ENCODE peak calls at places on chromosomes 16 and 17, in five cellular contexts. One of them, this sample, is unnamed.

GRCh38 chr17:62161405-62162148 is 96.5 kb upstream of the MED13 start:
- DNase-seq in HCT116: no peak
- DNase-seq in A549: no peak
- DNase-seq in neuronal stem cell: no peak
- DNase-seq in ascending aorta: no peak
- DNase-seq in this sample: no peak

GRCh38 chr17:57480438-57481196 is 224.3 kb downstream of the MSI2 start:
- DNase-seq in HCT116: no peak
- DNase-seq in ascending aorta: no peak
- DNase-seq in A549: no peak
- DNase-seq in neuronal stem cell: no peak
- DNase-seq in this sample: no peak

GRCh38 chr17:66379539-66379938 is 77.1 kb downstream of the PRKCA start:
- DNase-seq in HCT116: no peak
- DNase-seq in neuronal stem cell: no peak
- DNase-seq in ascending aorta: no peak
- DNase-seq in A549: no peak
- DNase-seq in this sample: no peak

GRCh38 chr17:56478836-56479447 is 114.6 kb upstream of the NOG start:
- DNase-seq in ascending aorta: no peak
- DNase-seq in A549: peak; percentile 25
- DNase-seq in neuronal stem cell: peak; percentile 8
- DNase-seq in HCT116: peak; percentile 58
- DNase-seq in this sample: peak; percentile 16

GRCh38 chr17:78225088-78225865 is 6.2 kb upstream of the TMEM235 start:
- DNase-seq in neuronal stem cell: no peak
- DNase-seq in ascending aorta: no peak
- DNase-seq in A549: no peak
- DNase-seq in HCT116: no peak
- DNase-seq in this sample: no peak

GRCh38 chr17:38539386-38539785 is 66.4 kb downstream of the SRCIN1 start:
- DNase-seq in HCT116: no peak
- DNase-seq in neuronal stem cell: no peak
- DNase-seq in A549: no peak
- DNase-seq in ascending aorta: no peak
- DNase-seq in this sample: no peak

GRCh38 chr17:44770526-44770925 is 11.7 kb downstream of the ADAM11 start:
- DNase-seq in neuronal stem cell: no peak
- DNase-seq in A549: no peak
- DNase-seq in ascending aorta: no peak
- DNase-seq in HCT116: no peak
- DNase-seq in this sample: no peak

GRCh38 chr16:55393976-55394375 is 70.0 kb downstream of the IRX6 start:
- DNase-seq in ascending aorta: no peak
- DNase-seq in HCT116: no peak
- DNase-seq in A549: no peak
- DNase-seq in neuronal stem cell: no peak
- DNase-seq in this sample: no peak

GRCh38 chr17:38741853-38742421 is 6.2 kb downstream of the PCGF2 start:
- DNase-seq in A549: no peak
- DNase-seq in neuronal stem cell: no peak
- DNase-seq in ascending aorta: no peak
- DNase-seq in HCT116: no peak
- DNase-seq in this sample: no peak

GRCh38 chr17:17088104-17088485 is 45.8 kb downstream of the MPRIP start:
- DNase-seq in A549: no peak
- DNase-seq in ascending aorta: no peak
- DNase-seq in HCT116: no peak
- DNase-seq in neuronal stem cell: no peak
- DNase-seq in this sample: no peak

GRCh38 chr17:58083491-58084316 is 485 bp downstream of the DYNLL2 start:
- DNase-seq in neuronal stem cell: no peak
- DNase-seq in A549: peak; percentile 65
- DNase-seq in ascending aorta: peak; percentile 79
- DNase-seq in HCT116: no peak
- DNase-seq in this sample: no peak

GRCh38 chr16:62208934-62209333 is 172.7 kb upstream of the CDH8 start:
- DNase-seq in A549: no peak
- DNase-seq in ascending aorta: no peak
- DNase-seq in neuronal stem cell: no peak
- DNase-seq in HCT116: no peak
- DNase-seq in this sample: no peak

GRCh38 chr17:5584971-5585794 is 874 bp upstream of the NLRP1 start:
- DNase-seq in A549: no peak
- DNase-seq in ascending aorta: no peak
- DNase-seq in neuronal stem cell: no peak
- DNase-seq in HCT116: no peak
- DNase-seq in this sample: no peak

GRCh38 chr16:17470871-17471744 is at the start of gene XYLT1:
- DNase-seq in neuronal stem cell: no peak
- DNase-seq in ascending aorta: peak; percentile 97
- DNase-seq in A549: peak; percentile 25
- DNase-seq in HCT116: no peak
- DNase-seq in this sample: no peak

GRCh38 chr16:12972246-12972645 is 70.8 kb downstream of the SHISA9 start:
- DNase-seq in A549: no peak
- DNase-seq in neuronal stem cell: no peak
- DNase-seq in ascending aorta: no peak
- DNase-seq in HCT116: no peak
- DNase-seq in this sample: no peak

GRCh38 chr17:1422907-1423306 is 22.9 kb upstream of the YWHAE start:
- DNase-seq in A549: peak; percentile 71
- DNase-seq in HCT116: no peak
- DNase-seq in ascending aorta: peak; percentile 77
- DNase-seq in neuronal stem cell: no peak
- DNase-seq in this sample: no peak

GRCh38 chr16:30551781-30552180 is 6.4 kb downstream of the ZNF764 start:
- DNase-seq in neuronal stem cell: no peak
- DNase-seq in HCT116: no peak
- DNase-seq in ascending aorta: no peak
- DNase-seq in A549: no peak
- DNase-seq in this sample: no peak

GRCh38 chr16:71185366-71185765 is 45.2 kb downstream of the HYDIN start:
- DNase-seq in neuronal stem cell: no peak
- DNase-seq in ascending aorta: no peak
- DNase-seq in A549: no peak
- DNase-seq in HCT116: no peak
- DNase-seq in this sample: no peak

GRCh38 chr17:72456026-72456569 is 335.3 kb downstream of the SOX9 start:
- DNase-seq in ascending aorta: no peak
- DNase-seq in A549: peak; percentile 89
- DNase-seq in neuronal stem cell: no peak
- DNase-seq in HCT116: peak; percentile 63
- DNase-seq in this sample: no peak

GRCh38 chr17:50447870-50448573 is 20.7 kb downstream of the CHAD start:
- DNase-seq in A549: no peak
- DNase-seq in HCT116: no peak
- DNase-seq in neuronal stem cell: no peak
- DNase-seq in ascending aorta: no peak
- DNase-seq in this sample: no peak

DNA sequence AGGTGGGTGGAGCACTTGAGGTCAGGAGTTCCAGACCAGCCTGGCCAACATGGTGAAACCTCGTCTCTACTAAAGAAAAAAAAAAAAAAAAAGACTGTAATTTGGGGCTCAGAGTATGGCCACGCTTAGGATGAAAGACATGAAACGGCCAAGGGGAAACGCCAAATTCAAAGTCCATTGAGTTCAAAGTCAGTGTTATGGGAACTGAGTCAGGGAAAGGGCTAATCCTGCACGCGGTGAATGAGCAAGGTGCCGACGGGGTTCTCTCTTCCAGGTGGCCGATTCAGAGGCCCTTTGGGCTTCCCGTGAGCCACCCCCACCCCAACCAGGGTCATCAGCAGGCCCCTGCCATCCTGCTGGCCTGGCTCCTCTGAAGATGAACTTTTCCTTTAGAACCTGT is 7.5 kb upstream of the OSGIN1 start:
- DNase-seq in A549: no peak
- DNase-seq in neuronal stem cell: no peak
- DNase-seq in HCT116: no peak
- DNase-seq in ascending aorta: no peak
- DNase-seq in this sample: no peak
- H3K4me1 ChIP-seq in A549: peaks cover 3% of the 10 kb centered on the region
- H3K4me1 ChIP-seq in neuronal stem cell: peaks cover 3% of the 10 kb centered on the region
- H3K4me1 ChIP-seq in HCT116: no peaks in the 10 kb centered on the region
- H3K4me1 ChIP-seq in ascending aorta: no peaks in the 10 kb centered on the region
- H3K4me1 ChIP-seq in this sample: peaks cover 11% of the 10 kb centered on the region

GRCh38 chr17:81996757-81997441 is 19.5 kb downstream of the ASPSCR1 start:
- DNase-seq in A549: no peak
- DNase-seq in HCT116: no peak
- DNase-seq in ascending aorta: no peak
- DNase-seq in neuronal stem cell: no peak
- DNase-seq in this sample: no peak

GRCh38 chr17:81999975-82000802 is 22.5 kb downstream of the CENPX start:
- DNase-seq in HCT116: no peak
- DNase-seq in neuronal stem cell: no peak
- DNase-seq in ascending aorta: no peak
- DNase-seq in A549: no peak
- DNase-seq in this sample: no peak

GRCh38 chr17:81999587-81999974 is 22.2 kb downstream of the ASPSCR1 start:
- DNase-seq in neuronal stem cell: no peak
- DNase-seq in A549: no peak
- DNase-seq in HCT116: no peak
- DNase-seq in ascending aorta: no peak
- DNase-seq in this sample: no peak

GRCh38 chr17:81998222-81998621 is 20.8 kb downstream of the ASPSCR1 start:
- DNase-seq in A549: no peak
- DNase-seq in HCT116: no peak
- DNase-seq in neuronal stem cell: no peak
- DNase-seq in ascending aorta: no peak
- DNase-seq in this sample: no peak

DNA sequence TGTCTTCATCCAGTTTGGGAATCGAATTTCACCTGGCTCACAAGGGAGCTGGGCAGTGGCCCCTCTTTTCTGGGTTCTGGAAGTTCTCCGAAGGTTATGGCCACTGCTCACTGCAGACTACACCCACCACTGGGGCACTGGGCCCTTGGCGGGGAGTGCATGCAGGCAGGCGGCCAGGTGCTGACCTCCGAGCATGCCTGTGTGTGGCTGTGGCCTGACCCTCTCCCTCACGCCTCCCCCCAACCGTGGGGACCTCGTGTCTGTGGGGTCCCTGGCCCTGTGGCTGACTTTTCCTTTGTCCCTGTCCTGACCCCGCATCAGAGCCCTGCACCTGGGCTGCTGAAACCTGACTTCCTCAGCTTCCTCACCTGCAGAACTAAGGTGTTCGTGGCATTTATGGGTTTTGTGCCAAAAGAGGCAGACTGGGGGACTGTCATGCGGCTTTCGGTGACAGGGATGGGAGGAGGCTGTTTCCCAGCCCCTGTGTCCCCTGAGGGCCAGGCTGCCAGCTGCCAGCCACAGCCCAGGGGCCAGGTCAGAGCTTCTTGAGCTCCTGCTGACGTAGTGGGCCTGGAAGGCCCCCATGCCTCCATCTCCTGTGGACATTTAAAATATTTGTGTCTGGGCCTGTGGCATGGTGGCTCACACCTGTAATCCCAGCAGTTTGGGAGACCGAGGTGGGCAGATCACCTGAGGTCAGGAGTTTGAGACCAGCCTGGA is 21.4 kb downstream of the ASPSCR1 start:
- DNase-seq in neuronal stem cell: no peak
- DNase-seq in HCT116: no peak
- DNase-seq in A549: no peak
- DNase-seq in ascending aorta: no peak
- DNase-seq in this sample: no peak
- H3K4me1 ChIP-seq in neuronal stem cell: peaks cover 11% of the 10 kb centered on the region
- H3K4me1 ChIP-seq in HCT116: peaks cover 42% of the 10 kb centered on the region
- H3K4me1 ChIP-seq in A549: peaks cover 33% of the 10 kb centered on the region
- H3K4me1 ChIP-seq in ascending aorta: peaks cover 9% of the 10 kb centered on the region
- H3K4me1 ChIP-seq in this sample: peaks cover 40% of the 10 kb centered on the region

DNA sequence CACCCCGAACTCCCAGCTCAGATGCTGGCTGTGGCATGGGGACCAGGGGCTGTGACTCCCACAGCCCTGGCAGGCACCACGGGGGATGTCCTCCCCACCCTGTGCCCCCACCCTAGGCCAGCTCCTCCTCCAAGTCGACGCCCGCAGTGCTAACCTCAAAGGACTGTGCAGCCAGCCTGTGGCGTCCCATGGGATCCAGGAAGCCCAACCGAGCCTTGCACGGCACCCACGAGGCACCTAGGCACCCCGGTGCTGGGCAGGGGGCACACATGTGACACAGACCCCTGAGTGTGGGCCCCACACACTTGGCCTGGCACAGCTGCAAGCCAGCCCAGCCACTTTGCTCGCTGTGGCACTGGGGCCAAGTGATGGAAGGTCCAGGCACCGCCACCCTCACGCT is 3.9 kb downstream of the GCGR start:
- DNase-seq in neuronal stem cell: no peak
- DNase-seq in A549: no peak
- DNase-seq in HCT116: no peak
- DNase-seq in ascending aorta: no peak
- DNase-seq in this sample: no peak
- H3K4me1 ChIP-seq in neuronal stem cell: peaks cover 7% of the 10 kb centered on the region
- H3K4me1 ChIP-seq in A549: peaks cover 36% of the 10 kb centered on the region
- H3K4me1 ChIP-seq in HCT116: peaks cover 6% of the 10 kb centered on the region
- H3K4me1 ChIP-seq in ascending aorta: no peaks in the 10 kb centered on the region
- H3K4me1 ChIP-seq in this sample: peaks cover 20% of the 10 kb centered on the region

GRCh38 chr16:11597268-11597690 is 10.6 kb upstream of the LITAF start:
- DNase-seq in A549: no peak
- DNase-seq in HCT116: no peak
- DNase-seq in neuronal stem cell: no peak
- DNase-seq in ascending aorta: peak; percentile 74
- DNase-seq in this sample: no peak

GRCh38 chr16:11595908-11596504 is 9.3 kb upstream of the LITAF start:
- DNase-seq in A549: no peak
- DNase-seq in neuronal stem cell: no peak
- DNase-seq in ascending aorta: no peak
- DNase-seq in HCT116: no peak
- DNase-seq in this sample: no peak

GRCh38 chr16:11596572-11597226 is 10.0 kb upstream of the LITAF start:
- DNase-seq in A549: no peak
- DNase-seq in HCT116: no peak
- DNase-seq in ascending aorta: no peak
- DNase-seq in neuronal stem cell: no peak
- DNase-seq in this sample: no peak

GRCh38 chr16:11599579-11599978 is 12.9 kb upstream of the LITAF start:
- DNase-seq in A549: no peak
- DNase-seq in neuronal stem cell: no peak
- DNase-seq in ascending aorta: no peak
- DNase-seq in HCT116: no peak
- DNase-seq in this sample: no peak

GRCh38 chr16:11597737-11598136 is 11.0 kb upstream of the LITAF start:
- DNase-seq in ascending aorta: no peak
- DNase-seq in neuronal stem cell: no peak
- DNase-seq in A549: no peak
- DNase-seq in HCT116: no peak
- DNase-seq in this sample: no peak
- H3K4me1 ChIP-seq in ascending aorta: no peaks in the 10 kb centered on the region
- H3K4me1 ChIP-seq in neuronal stem cell: peaks cover 3% of the 10 kb centered on the region
- H3K4me1 ChIP-seq in A549: peaks cover 31% of the 10 kb centered on the region
- H3K4me1 ChIP-seq in HCT116: peaks cover 16% of the 10 kb centered on the region
- H3K4me1 ChIP-seq in this sample: peaks cover 12% of the 10 kb centered on the region

GRCh38 chr17:31878703-31879073 is 19.6 kb upstream of the COPRS start:
- DNase-seq in ascending aorta: no peak
- DNase-seq in A549: no peak
- DNase-seq in neuronal stem cell: no peak
- DNase-seq in HCT116: no peak
- DNase-seq in this sample: no peak
- H3K4me1 ChIP-seq in ascending aorta: no peaks in the 10 kb centered on the region
- H3K4me1 ChIP-seq in A549: no peaks in the 10 kb centered on the region
- H3K4me1 ChIP-seq in neuronal stem cell: peaks cover 8% of the 10 kb centered on the region
- H3K4me1 ChIP-seq in HCT116: no peaks in the 10 kb centered on the region
- H3K4me1 ChIP-seq in this sample: no peaks in the 10 kb centered on the region

This sample was measured in NT2/D1.